ENCODE peak calls at places on chromosomes 2 and 18, in seven cellular contexts. Q, P, K, W, A, M and S are unnamed samples. For H3K4me1, the result is how much of the 10 kb centered on the place peaks cover.

GRCh38 chr2:121266543-121267106 is 18.4 kb downstream of the TFCP2L1 start:
- DNase-seq in Q (no peak), P (no peak), K (no peak), W (no peak), A (no peak), M (no peak), S (no peak)

GRCh38 chr2:28895189-28895893 is 874 bp downstream of the WDR43 start:
- DNase-seq in Q (peak), P (peak), K (peak), W (peak), A (peak), M (peak), S (no peak)

GRCh38 chr2:227238242-227239237 is 74.1 kb downstream of the COL4A3 start:
- DNase-seq in Q (peak), P (peak), K (peak), W (peak), A (peak), M (peak), S (peak)

GRCh38 chr2:128346291-128346690 is 27.6 kb upstream of the HS6ST1 start:
- DNase-seq in Q (no peak), P (no peak), K (no peak), W (no peak), A (no peak), M (no peak), S (no peak)

GRCh38 chr2:167715932-167716331 is 531.5 kb downstream of the STK39 start:
- DNase-seq in Q (no peak), P (peak), K (no peak), W (no peak), A (no peak), M (no peak), S (no peak)

GRCh38 chr2:127679680-127680361 is 4.5 kb upstream of the LIMS2 start:
- DNase-seq in Q (no peak), P (no peak), K (no peak), W (no peak), A (no peak), M (no peak), S (no peak)

GRCh38 chr2:173898996-173899395 is 66.2 kb downstream of the SP3 start:
- DNase-seq in Q (no peak), P (no peak), K (no peak), W (no peak), A (no peak), M (peak), S (no peak)

GRCh38 chr2:30647752-30648442 is 159.3 kb downstream of the CAPN13 start:
- DNase-seq in Q (no peak), P (no peak), K (no peak), W (no peak), A (no peak), M (no peak), S (no peak)

GRCh38 chr2:131016826-131017596 is 76.2 kb downstream of the FAM168B start:
- DNase-seq in Q (no peak), P (no peak), K (no peak), W (no peak), A (no peak), M (no peak), S (peak)

GRCh38 chr2:203077458-203077857 is 62.8 kb downstream of the NBEAL1 start:
- DNase-seq in Q (no peak), P (no peak), K (no peak), W (no peak), A (no peak), M (no peak), S (no peak)

GRCh38 chr2:67686254-67686653 is 289.1 kb downstream of the ETAA1 start:
- DNase-seq in Q (no peak), P (no peak), K (no peak), W (no peak), A (no peak), M (no peak), S (no peak)

GRCh38 chr2:117983040-117983439 is 30.8 kb downstream of the CCDC93 start:
- DNase-seq in Q (peak), P (no peak), K (no peak), W (no peak), A (no peak), M (no peak), S (no peak)

GRCh38 chr2:110794951-110795350 is 62.6 kb downstream of the ACOXL start:
- DNase-seq in Q (no peak), P (no peak), K (no peak), W (no peak), A (no peak), M (no peak), S (no peak)

DNA sequence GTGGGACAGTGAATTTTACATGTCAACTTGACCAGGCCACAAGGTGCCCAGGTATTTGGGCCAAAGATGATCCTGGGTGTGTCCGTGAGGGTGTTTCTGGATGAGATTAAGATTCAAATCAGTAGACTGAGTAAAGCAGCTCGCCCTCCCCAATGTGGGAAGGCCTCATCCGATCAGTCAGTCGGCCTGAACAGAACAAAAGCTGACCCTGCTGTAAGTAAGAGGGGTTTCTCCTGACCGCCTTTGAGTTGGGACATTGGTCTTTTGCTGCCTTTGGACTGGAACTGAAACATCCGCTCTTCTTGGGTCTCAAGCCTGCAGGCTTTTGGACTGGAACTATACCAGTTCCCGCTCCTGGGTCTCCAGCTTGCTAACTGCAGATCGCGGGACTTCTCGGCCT is 233.3 kb downstream of the KLHL29 start:
- DNase-seq in Q (no peak), P (no peak), K (no peak), W (no peak), A (no peak), M (no peak), S (no peak)
- H3K27ac ChIP-seq in Q (no peak), P (no peak), K (no peak), W (no peak), A (no peak), M (no peak), S (peak)

GRCh38 chr18:34783485-34783884 is 73.4 kb downstream of the DTNA start:
- DNase-seq in Q (no peak), P (no peak), K (no peak), W (no peak), A (no peak), M (no peak), S (no peak)

DNA sequence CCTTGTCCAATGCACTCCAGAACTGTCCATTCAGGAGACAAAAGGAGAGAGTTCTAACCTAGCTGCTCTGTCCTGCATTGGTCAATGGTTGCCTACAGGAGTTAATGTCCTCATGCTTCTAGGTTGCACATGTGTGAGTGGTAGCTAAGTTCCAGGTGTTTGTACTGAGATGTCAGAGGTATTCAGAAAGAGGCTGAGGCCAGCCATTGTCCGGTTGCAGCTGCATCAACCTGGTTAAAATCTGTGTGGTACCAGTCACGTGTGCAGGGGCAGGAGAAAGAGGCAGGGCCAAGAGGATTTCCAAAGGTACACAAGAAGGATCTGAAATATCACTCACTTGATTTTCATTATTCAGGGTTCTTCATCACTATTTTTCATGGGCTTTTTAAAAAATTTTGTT is 70.8 kb downstream of the DTNA start:
- DNase-seq in Q (no peak), P (no peak), K (no peak), W (no peak), A (no peak), M (no peak), S (no peak)
- H3K4me1 ChIP-seq in Q (under half), P (under half), K (under half), W (under half), A (under half), M (under half), S (under half)

DNA sequence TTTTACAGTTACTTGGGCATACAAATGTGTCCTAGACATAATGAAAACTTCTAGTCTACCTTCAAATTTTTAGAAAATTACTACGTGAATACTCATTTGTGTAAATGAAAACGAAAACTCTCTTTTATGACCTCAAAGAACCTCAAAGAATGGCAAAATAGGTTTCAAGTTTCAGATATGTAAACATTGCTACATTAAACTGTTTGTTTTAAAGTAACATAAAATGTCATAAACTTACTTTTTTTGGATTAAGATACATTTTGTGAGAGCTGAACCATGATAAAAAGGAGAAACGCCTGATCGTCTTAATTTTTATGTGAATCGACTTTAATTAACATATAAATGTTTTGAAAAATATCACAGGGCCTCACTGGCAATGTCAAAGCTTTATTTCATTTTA is 91.4 kb downstream of the PPP1R1C start:
- DNase-seq in Q (no peak), P (no peak), K (no peak), W (no peak), A (no peak), M (no peak), S (no peak)
- H3K27ac ChIP-seq in Q (no peak), P (no peak), K (no peak), W (no peak), A (no peak), M (no peak), S (no peak)

GRCh38 chr2:205768815-205769493 is 86.7 kb downstream of the NRP2 start:
- DNase-seq in Q (peak), P (no peak), K (no peak), W (no peak), A (no peak), M (no peak), S (no peak)

GRCh38 chr2:205768341-205768740 is 86.0 kb downstream of the NRP2 start:
- DNase-seq in Q (no peak), P (no peak), K (no peak), W (no peak), A (no peak), M (no peak), S (no peak)

GRCh38 chr2:205770557-205770956 is 88.3 kb downstream of the NRP2 start:
- DNase-seq in Q (no peak), P (no peak), K (no peak), W (no peak), A (no peak), M (no peak), S (no peak)

GRCh38 chr2:205769879-205770278 is 87.6 kb downstream of the NRP2 start:
- DNase-seq in Q (no peak), P (no peak), K (no peak), W (no peak), A (no peak), M (no peak), S (no peak)

DNA sequence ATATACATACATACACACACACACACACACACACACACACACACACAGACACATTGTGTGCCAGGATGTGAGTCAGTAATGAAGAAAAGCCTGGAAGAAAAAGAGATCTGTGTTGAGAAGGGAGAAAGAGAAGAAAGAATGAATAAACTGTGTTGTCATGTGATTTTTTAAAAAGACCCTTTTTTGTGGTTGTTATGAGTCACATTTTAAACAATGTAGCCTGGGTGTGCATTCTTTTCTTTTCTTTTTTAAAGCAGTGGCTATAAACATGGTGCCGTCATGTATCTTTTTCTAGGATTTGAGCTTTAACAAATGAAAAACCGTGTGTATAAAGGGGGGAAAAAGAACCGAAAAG is 87.2 kb downstream of the NRP2 start:
- DNase-seq in Q (peak), P (no peak), K (no peak), W (no peak), A (no peak), M (no peak), S (no peak)
- H3K4me1 ChIP-seq in Q (under half), P (under half), K (under half), W (under half), A (under half), M (under half), S (under half)